ENCODE peak calls at places on chromosomes 6 and 20, in ten cellular contexts. C is uterus, N is fibroblast of the aortic adventitia, T is epithelial cell of esophagus, Z is upper lobe of right lung, V is thyroid gland, H is AG04450, K is NB4, O is cardiac muscle cell, D is stomach. U is an unnamed sample.

GRCh38 chr20:24676978-24677370 is 207.5 kb downstream of the SYNDIG1 start:
- DNase-seq in C (no peak), N (no peak), T (no peak), Z (peak; percentile 17), V (no peak), H (no peak), K (no peak), O (no peak), D (no peak), U (peak; percentile 24)

GRCh38 chr6:88166901-88167624 is 916 bp upstream of the CNR1 start:
- DNase-seq in C (no peak), N (no peak), T (no peak), Z (peak; percentile 67), V (no peak), H (no peak), K (no peak), O (peak; percentile 39), D (no peak), U (peak; percentile 82)

GRCh38 chr6:157323114-157323923 is at the start of gene TMEM242:
- DNase-seq in C (peak; percentile 94), N (peak; percentile 95), T (peak; percentile 94), Z (peak; percentile 95), V (peak; percentile 92), H (peak; percentile 82), K (peak; percentile 98), O (peak; percentile 93), D (peak; percentile 93), U (peak; percentile 96)

GRCh38 chr6:138115877-138116660 is 8.8 kb upstream of the PERP start:
- DNase-seq in C (peak; percentile 21), N (peak; percentile 82), T (peak; percentile 77), Z (no peak), V (peak; percentile 49), H (peak; percentile 37), K (peak; percentile 81), O (peak; percentile 83), D (peak; percentile 64), U (peak; percentile 83)

GRCh38 chr6:169112483-169113320 is 140.9 kb downstream of the THBS2 start:
- DNase-seq in C (no peak), N (no peak), T (no peak), Z (no peak), V (no peak), H (no peak), K (peak; percentile 84), O (no peak), D (no peak), U (no peak)

GRCh38 chr6:159981591-159982245 is 12.8 kb downstream of the IGF2R start:
- DNase-seq in C (no peak), N (peak; percentile 79), T (peak; percentile 44), Z (no peak), V (peak; percentile 46), H (peak; percentile 70), K (peak; percentile 85), O (no peak), D (peak; percentile 61), U (peak; percentile 89)

GRCh38 chr6:73696990-73697651 is 1.1 kb downstream of the CD109 start:
- DNase-seq in C (no peak), N (no peak), T (peak; percentile 61), Z (no peak), V (no peak), H (no peak), K (no peak), O (no peak), D (no peak), U (no peak)

GRCh38 chr20:44626278-44626677 is 25.2 kb downstream of the ADA start:
- DNase-seq in C (no peak), N (no peak), T (no peak), Z (no peak), V (no peak), H (no peak), K (no peak), O (no peak), D (no peak), U (no peak)

GRCh38 chr6:170424634-170425126 is 118.1 kb downstream of the FAM120B start:
- DNase-seq in C (no peak), N (no peak), T (no peak), Z (no peak), V (peak; percentile 28), H (no peak), K (no peak), O (no peak), D (no peak), U (no peak)

GRCh38 chr20:8272758-8273157 is 140.7 kb downstream of the PLCB1 start:
- DNase-seq in C (no peak), N (no peak), T (no peak), Z (no peak), V (no peak), H (no peak), K (peak; percentile 10), O (no peak), D (no peak), U (no peak)

DNA sequence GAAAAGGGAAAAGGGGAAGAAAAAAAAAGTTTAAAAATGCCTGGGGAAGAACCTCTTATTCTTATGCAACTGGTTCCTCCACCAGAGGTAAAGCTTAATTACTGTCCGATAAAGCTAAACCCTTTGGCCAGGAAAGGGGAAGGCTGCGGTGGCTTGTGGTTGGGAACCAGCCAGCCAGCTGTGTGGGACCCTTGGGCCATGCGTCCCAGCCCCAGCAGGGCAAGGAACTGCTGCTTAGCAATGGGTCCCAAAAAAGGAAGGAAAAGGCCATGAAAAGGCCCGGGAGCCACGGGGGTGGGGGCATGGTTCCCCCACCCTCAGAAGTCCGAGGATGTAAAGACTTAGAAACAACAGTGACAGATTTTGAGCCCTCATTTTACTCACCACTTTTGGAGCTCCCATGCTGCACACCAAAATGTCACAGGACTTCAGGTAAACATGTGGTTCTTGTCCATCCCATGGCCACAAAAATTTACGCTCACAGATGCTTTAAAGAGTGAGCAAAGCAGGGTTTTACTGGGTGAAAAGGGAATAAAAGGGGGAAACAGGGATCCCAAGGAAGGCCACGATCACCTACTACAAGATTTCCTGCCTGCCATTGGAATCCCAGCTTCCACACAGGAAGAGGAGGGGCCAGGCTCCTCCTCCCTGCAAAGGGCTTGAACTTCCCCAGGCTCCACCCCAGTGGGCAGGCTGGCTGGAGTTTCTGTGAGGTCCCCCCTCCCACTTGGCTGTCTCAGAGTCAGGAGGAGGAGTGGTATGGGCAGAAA is 1234.7 kb upstream of the GJE1 start:
- DNase-seq in C (no peak), N (no peak), T (no peak), Z (peak; percentile 70), V (no peak), H (no peak), K (peak; percentile 87), O (no peak), D (no peak), U (peak; percentile 73)
- H3K4me3 ChIP-seq in C (no peak overlapping the region), N (peak overlapping the region; percentile 11), T (no peak overlapping the region), Z (peak overlapping the region; percentile 26), V (no peak overlapping the region), H (no peak overlapping the region), K (peak overlapping the region; percentile 85), O (no peak overlapping the region), D (no peak overlapping the region), U (no peak overlapping the region)

GRCh38 chr6:33279257-33279695 is 2.4 kb downstream of the B3GALT4 start:
- DNase-seq in C (no peak), N (no peak), T (no peak), Z (no peak), V (no peak), H (no peak), K (no peak), O (no peak), D (no peak), U (peak; percentile 80)

GRCh38 chr6:33280539-33280938 is 3.6 kb downstream of the B3GALT4 start:
- DNase-seq in C (no peak), N (no peak), T (no peak), Z (no peak), V (no peak), H (no peak), K (peak; percentile 0), O (no peak), D (no peak), U (peak; percentile 74)

GRCh38 chr6:33278810-33279209 is 1.9 kb downstream of the B3GALT4 start:
- DNase-seq in C (no peak), N (no peak), T (no peak), Z (no peak), V (no peak), H (no peak), K (peak; percentile 5), O (no peak), D (no peak), U (peak; percentile 68)

GRCh38 chr6:33278392-33278741 is 1.4 kb downstream of the B3GALT4 start:
- DNase-seq in C (no peak), N (no peak), T (no peak), Z (no peak), V (no peak), H (no peak), K (no peak), O (no peak), D (no peak), U (no peak)

DNA sequence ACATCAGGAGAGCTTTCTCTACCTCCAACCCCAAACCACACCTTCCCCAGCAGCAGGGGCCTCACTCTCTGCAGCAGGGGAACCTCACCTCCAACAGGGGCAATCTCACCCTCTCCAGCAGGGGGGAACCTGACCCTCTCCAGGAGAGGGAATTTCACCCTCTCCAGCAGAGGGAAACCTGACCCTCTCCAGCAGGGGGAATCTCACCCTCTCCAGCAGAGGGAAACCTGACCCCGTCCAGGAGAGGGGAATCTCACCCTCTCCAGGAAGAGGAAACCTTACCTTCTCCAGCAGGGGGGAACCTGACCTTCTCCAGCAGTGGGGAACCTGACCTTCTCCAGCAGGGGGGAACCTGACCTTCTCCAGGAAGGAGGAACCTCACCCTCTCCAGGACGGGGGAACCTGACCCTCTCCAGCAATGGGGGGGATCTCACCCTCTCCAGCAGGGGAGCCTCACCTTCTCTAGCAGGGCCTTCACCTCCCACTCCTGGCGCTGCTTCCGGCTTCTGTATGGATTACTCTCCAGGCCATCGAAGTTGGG is 3.1 kb downstream of the B3GALT4 start:
- DNase-seq in C (no peak), N (peak; percentile 40), T (peak; percentile 77), Z (no peak), V (no peak), H (no peak), K (peak; percentile 59), O (peak; percentile 69), D (no peak), U (no peak)
- TF ChIP-seq CTCF in C (no peak), N (peak; percentile 60), T (peak; percentile 66), Z (peak; percentile 35), V (no peak), H (peak; percentile 64), K (peak; percentile 54), O (peak; percentile 58), D (peak; percentile 37), U (peak; percentile 31)

GRCh38 chr20:2918096-2919049 is 45.1 kb downstream of the PTPRA start:
- DNase-seq in C (no peak), N (no peak), T (no peak), Z (no peak), V (no peak), H (no peak), K (no peak), O (no peak), D (no peak), U (no peak)
- H3K4me3 ChIP-seq in C (no peak overlapping the region), N (no peak overlapping the region), T (no peak overlapping the region), Z (no peak overlapping the region), V (no peak overlapping the region), H (no peak overlapping the region), K (no peak overlapping the region), O (no peak overlapping the region), D (no peak overlapping the region), U (no peak overlapping the region)

DNA sequence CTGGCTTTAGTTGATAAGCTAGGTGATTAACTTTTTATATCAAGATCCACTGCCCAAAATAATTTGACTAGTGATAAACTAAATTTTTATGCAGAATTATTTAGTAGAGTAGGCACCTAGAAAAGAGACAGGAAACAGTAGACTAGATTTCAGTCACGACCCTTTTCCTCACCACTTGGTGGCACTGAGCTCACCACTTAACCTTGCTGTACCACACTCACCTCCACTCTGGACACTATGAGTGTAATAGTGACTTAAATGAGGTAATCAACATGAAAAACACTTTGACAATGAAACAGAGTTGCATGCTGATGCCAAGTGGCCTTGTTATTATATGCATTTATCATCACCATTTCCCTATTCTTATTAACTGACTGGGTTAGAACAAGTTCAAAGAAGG is 730.4 kb downstream of the KIF16B start:
- DNase-seq in C (no peak), N (no peak), T (no peak), Z (no peak), V (no peak), H (no peak), K (no peak), O (no peak), D (no peak), U (no peak)
- TF ChIP-seq CTCF in C (no peak), N (no peak), T (no peak), Z (no peak), V (peak; percentile 23), H (no peak), K (no peak), O (no peak), D (no peak), U (no peak)

U was measured in spleen.